ENCODE peak calls at places on chromosomes 2 and 18, in ten cellular contexts. C, S, I, U, A, T, O, Q, K and E are unnamed samples.

GRCh38 chr2:125710561-125710960 is 945.4 kb upstream of the GYPC start:
- DNase-seq in C (no peak), S (no peak), I (no peak), U (no peak), A (no peak), T (no peak), O (no peak), Q (no peak), K (no peak), E (no peak)

GRCh38 chr2:212752730-212753351 is 214.2 kb upstream of the ERBB4 start:
- DNase-seq in C (peak), S (no peak), I (no peak), U (no peak), A (no peak), T (no peak), O (no peak), Q (no peak), K (no peak), E (no peak)

GRCh38 chr2:143469323-143469722 is 340.1 kb downstream of the ARHGAP15 start:
- DNase-seq in C (no peak), S (no peak), I (no peak), U (no peak), A (no peak), T (no peak), O (no peak), Q (no peak), K (no peak), E (no peak)

GRCh38 chr18:36580266-36580665 is 248.5 kb downstream of the TPGS2 start:
- DNase-seq in C (peak), S (peak), I (no peak), U (peak), A (no peak), T (peak), O (peak), Q (no peak), K (peak), E (no peak)

GRCh38 chr2:109707281-109708147 is 86.6 kb upstream of the RGPD5 start:
- DNase-seq in C (no peak), S (no peak), I (no peak), U (no peak), A (no peak), T (no peak), O (no peak), Q (no peak), K (no peak), E (no peak)

GRCh38 chr2:165681841-165682240 is 112.2 kb downstream of the GALNT3 start:
- DNase-seq in C (no peak), S (no peak), I (no peak), U (no peak), A (no peak), T (peak), O (no peak), Q (no peak), K (no peak), E (no peak)

GRCh38 chr2:118687698-118688097 is 159.8 kb downstream of the EN1 start:
- DNase-seq in C (no peak), S (peak), I (no peak), U (no peak), A (no peak), T (peak), O (no peak), Q (no peak), K (no peak), E (no peak)

GRCh38 chr18:51339866-51340265 is 142.4 kb upstream of the MEX3C start:
- DNase-seq in C (no peak), S (peak), I (no peak), U (no peak), A (no peak), T (peak), O (no peak), Q (no peak), K (no peak), E (no peak)

GRCh38 chr2:190534310-190535118 is at the start of gene NEMP2:
- DNase-seq in C (peak), S (peak), I (peak), U (peak), A (no peak), T (peak), O (peak), Q (peak), K (peak), E (no peak)

GRCh38 chr2:101622633-101623521 is 74.6 kb upstream of the MAP4K4 start:
- DNase-seq in C (no peak), S (no peak), I (no peak), U (no peak), A (no peak), T (no peak), O (no peak), Q (no peak), K (no peak), E (no peak)

GRCh38 chr18:59646228-59646945 is 50.8 kb downstream of the CCBE1 start:
- DNase-seq in C (peak), S (no peak), I (no peak), U (no peak), A (no peak), T (no peak), O (no peak), Q (no peak), K (no peak), E (no peak)

GRCh38 chr2:55961318-55961911 is 37.8 kb upstream of the EFEMP1 start:
- DNase-seq in C (peak), S (peak), I (no peak), U (peak), A (peak), T (peak), O (no peak), Q (peak), K (peak), E (peak)

GRCh38 chr2:94753466-94753998 is 117.7 kb upstream of the TEKT4 start:
- DNase-seq in C (no peak), S (no peak), I (no peak), U (no peak), A (no peak), T (no peak), O (no peak), Q (no peak), K (no peak), E (no peak)

GRCh38 chr2:236103981-236104380 is 64.2 kb downstream of the GBX2 start:
- DNase-seq in C (no peak), S (no peak), I (no peak), U (no peak), A (no peak), T (no peak), O (no peak), Q (no peak), K (no peak), E (no peak)

GRCh38 chr2:229712125-229712524 is 2.2 kb downstream of the DNER start:
- DNase-seq in C (no peak), S (peak), I (no peak), U (no peak), A (no peak), T (no peak), O (no peak), Q (no peak), K (peak), E (no peak)

GRCh38 chr2:151891566-151892194 is 63.5 kb upstream of the ARL5A start:
- DNase-seq in C (peak), S (no peak), I (no peak), U (no peak), A (no peak), T (no peak), O (no peak), Q (peak), K (no peak), E (no peak)

GRCh38 chr18:76767954-76768353 is 54.4 kb upstream of the ZNF236 start:
- DNase-seq in C (no peak), S (no peak), I (no peak), U (no peak), A (no peak), T (no peak), O (no peak), Q (no peak), K (no peak), E (no peak)

GRCh38 chr2:155633060-155633839 is 699.3 kb downstream of the NR4A2 start:
- DNase-seq in C (no peak), S (no peak), I (no peak), U (no peak), A (no peak), T (no peak), O (no peak), Q (no peak), K (no peak), E (no peak)

GRCh38 chr18:41872206-41872605 is 82.8 kb upstream of the PIK3C3 start:
- DNase-seq in C (no peak), S (no peak), I (no peak), U (no peak), A (no peak), T (no peak), O (no peak), Q (no peak), K (no peak), E (no peak)

GRCh38 chr2:57429821-57430220 is 616.8 kb upstream of the VRK2 start:
- DNase-seq in C (no peak), S (no peak), I (no peak), U (no peak), A (no peak), T (no peak), O (no peak), Q (no peak), K (no peak), E (no peak)

GRCh38 chr2:237629188-237629534 is 1.8 kb downstream of the LRRFIP1 start:
- DNase-seq in C (no peak), S (no peak), I (no peak), U (no peak), A (no peak), T (no peak), O (no peak), Q (no peak), K (peak), E (no peak)

GRCh38 chr18:2494921-2495320 is 76.4 kb downstream of the METTL4 start:
- DNase-seq in C (no peak), S (peak), I (no peak), U (no peak), A (no peak), T (peak), O (no peak), Q (no peak), K (peak), E (no peak)

GRCh38 chr2:11644293-11644692 is 25.7 kb downstream of the NTSR2 start:
- DNase-seq in C (no peak), S (no peak), I (no peak), U (no peak), A (no peak), T (no peak), O (no peak), Q (no peak), K (no peak), E (no peak)

GRCh38 chr2:111687911-111688310 is 196.1 kb downstream of the ANAPC1 start:
- DNase-seq in C (no peak), S (no peak), I (no peak), U (no peak), A (no peak), T (no peak), O (no peak), Q (no peak), K (no peak), E (no peak)

GRCh38 chr2:217797661-217798069 is 205.1 kb downstream of the TNS1 start:
- DNase-seq in C (no peak), S (no peak), I (no peak), U (no peak), A (no peak), T (no peak), O (no peak), Q (no peak), K (peak), E (no peak)

GRCh38 chr2:46135936-46136335 is 161.3 kb upstream of the EPAS1 start:
- DNase-seq in C (no peak), S (peak), I (no peak), U (no peak), A (no peak), T (peak), O (no peak), Q (no peak), K (peak), E (no peak)

DNA sequence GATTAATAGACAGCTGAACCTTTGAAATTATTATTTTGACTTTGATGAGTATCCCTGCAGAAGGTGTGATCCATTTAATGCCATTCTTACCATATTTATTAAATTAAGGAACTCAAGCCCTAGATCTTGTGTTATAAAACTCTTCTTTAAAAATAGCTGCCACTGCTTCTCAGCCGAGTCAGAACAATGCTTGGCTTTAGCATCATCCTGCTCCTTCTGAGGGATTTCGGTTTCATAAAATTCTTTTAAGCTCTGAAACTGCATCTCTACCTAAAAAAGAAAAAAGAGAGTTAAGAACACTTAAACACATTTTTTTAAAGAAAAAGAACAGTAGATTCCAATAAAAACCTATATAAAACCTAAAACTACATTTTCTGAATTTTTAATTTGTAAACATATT is 70.7 kb upstream of the TTN start:
- DNase-seq in C (no peak), S (no peak), I (no peak), U (no peak), A (no peak), T (no peak), O (no peak), Q (no peak), K (no peak), E (no peak)
- H3K27ac ChIP-seq in C (no peak), S (no peak), I (no peak), U (no peak), A (no peak), T (no peak), O (no peak), Q (no peak), K (no peak), E (no peak)

GRCh38 chr18:38648184-38648583 is 1082.6 kb upstream of the CELF4 start:
- DNase-seq in C (no peak), S (no peak), I (no peak), U (no peak), A (no peak), T (no peak), O (no peak), Q (no peak), K (no peak), E (no peak)
- H3K27ac ChIP-seq in C (no peak), S (no peak), I (no peak), U (no peak), A (no peak), T (no peak), O (no peak), Q (no peak), K (no peak), E (no peak)

DNA sequence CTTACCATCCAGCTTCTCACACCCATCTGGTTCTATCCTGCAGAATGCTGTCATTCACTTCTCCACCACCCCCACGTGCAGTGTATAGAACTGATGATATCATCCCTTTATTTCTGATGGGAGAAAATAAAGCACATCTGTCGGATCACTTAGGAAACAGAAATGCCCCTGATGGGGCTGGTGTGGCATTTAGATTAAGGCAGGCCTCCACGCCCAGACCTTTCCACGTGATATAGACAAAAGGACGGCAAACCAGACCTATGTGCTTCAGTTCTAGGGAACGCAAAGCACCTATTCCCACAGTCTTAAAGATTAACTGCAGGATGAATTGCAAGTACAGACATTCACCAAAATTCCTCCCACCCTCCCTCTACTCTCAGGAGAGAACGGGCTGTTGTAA is 27.6 kb upstream of the CABLES1 start:
- DNase-seq in C (no peak), S (no peak), I (no peak), U (no peak), A (no peak), T (no peak), O (no peak), Q (no peak), K (peak), E (no peak)
- H3K27ac ChIP-seq in C (no peak), S (no peak), I (no peak), U (no peak), A (peak), T (peak), O (no peak), Q (no peak), K (peak), E (peak)

GRCh38 chr2:38515155-38516074 is 87.3 kb downstream of the HNRNPLL start:
- DNase-seq in C (no peak), S (peak), I (no peak), U (peak), A (no peak), T (peak), O (no peak), Q (no peak), K (peak), E (no peak)
- H3K27ac ChIP-seq in C (no peak), S (no peak), I (peak), U (peak), A (no peak), T (peak), O (peak), Q (no peak), K (no peak), E (peak)

DNA sequence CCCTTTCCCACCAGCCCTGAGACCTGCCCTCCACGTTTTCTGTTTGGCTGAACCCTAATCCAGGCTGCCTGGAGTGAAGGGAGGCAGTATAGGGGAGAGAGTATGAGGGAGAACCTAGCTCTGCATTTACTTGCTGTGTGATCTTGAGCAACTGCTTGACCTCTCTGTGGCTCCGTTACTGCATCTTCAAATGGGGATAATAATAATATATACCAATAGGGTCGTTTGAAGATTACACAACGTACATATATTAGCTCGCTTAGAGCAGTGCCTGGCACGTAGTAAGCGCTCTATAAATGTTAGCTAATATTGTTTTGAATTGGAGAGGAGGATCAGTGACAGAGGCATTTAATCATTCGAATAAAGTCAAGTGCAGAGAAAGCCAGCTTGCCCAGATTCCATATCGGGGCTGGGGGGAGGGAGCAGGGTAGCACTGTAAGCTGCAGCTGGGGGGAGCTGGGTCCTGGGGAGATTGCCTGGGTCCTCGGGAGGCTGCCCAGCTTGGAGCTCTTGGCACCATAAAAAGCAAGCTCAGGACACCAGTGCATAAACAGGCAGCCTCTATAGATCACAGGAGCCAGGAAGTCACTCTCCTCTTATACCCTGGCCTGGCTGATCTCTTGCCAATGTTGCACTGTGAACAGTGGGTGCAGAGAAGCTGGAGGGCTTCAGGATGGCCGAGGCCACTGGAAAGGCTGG is 19.1 kb downstream of the KCNK3 start:
- DNase-seq in C (no peak), S (no peak), I (no peak), U (no peak), A (no peak), T (no peak), O (no peak), Q (no peak), K (no peak), E (no peak)
- H3K27ac ChIP-seq in C (no peak), S (peak), I (no peak), U (no peak), A (no peak), T (no peak), O (no peak), Q (no peak), K (no peak), E (no peak)